ENCODE peak calls at places on chromosomes 6 and 20, in four cellular contexts. O is DND-41, J is GM12878, I is ascending aorta. G is an unnamed sample. For H3K36me3, the result is how much of the 10 kb centered on the place peaks cover.

GRCh38 chr6:5906340-5906670 is 100.4 kb downstream of the NRN1 start:
- DNase-seq in O (no peak), I (no peak), J (no peak), G (no peak)

GRCh38 chr6:9307786-9308185 is 872.4 kb upstream of the SLC35B3 start:
- DNase-seq in J (no peak), I (no peak), O (no peak), G (no peak)

GRCh38 chr6:152356659-152357058 is 280.5 kb downstream of the SYNE1 start:
- DNase-seq in O (peak), J (no peak), I (no peak), G (peak)

GRCh38 chr6:30071081-30071818 is 4.3 kb downstream of the PPP1R11 start:
- DNase-seq in I (no peak), O (no peak), J (no peak), G (no peak)

GRCh38 chr6:2854394-2854982 is 12.8 kb upstream of the SERPINB1 start:
- DNase-seq in I (no peak), J (no peak), O (no peak), G (no peak)

GRCh38 chr20:54510546-54511129 is 35.2 kb downstream of the DOK5 start:
- DNase-seq in J (no peak), O (no peak), I (no peak), G (no peak)

GRCh38 chr6:1463275-1463674 is 73.9 kb downstream of the FOXF2 start:
- DNase-seq in I (no peak), J (no peak), O (no peak), G (no peak)

GRCh38 chr6:147633191-147633590 is 124.7 kb downstream of the SAMD5 start:
- DNase-seq in J (no peak), I (no peak), O (no peak), G (no peak)

GRCh38 chr6:26322645-26323482 is 42.1 kb upstream of the BTN3A2 start:
- DNase-seq in O (peak), J (peak), I (no peak), G (peak)

GRCh38 chr6:161242779-161243693 is 30.8 kb downstream of the AGPAT4 start:
- DNase-seq in J (no peak), I (no peak), O (peak), G (no peak)

GRCh38 chr6:4687989-4688947 is 87.9 kb upstream of the CDYL start:
- DNase-seq in J (no peak), I (no peak), O (no peak), G (no peak)

GRCh38 chr6:157597461-157598312 is 216.7 kb downstream of the ZDHHC14 start:
- DNase-seq in I (no peak), O (peak), J (no peak), G (peak)

GRCh38 chr6:31569861-31570536 is 2.1 kb upstream of the LTA start:
- DNase-seq in J (no peak), I (no peak), O (no peak), G (no peak)

GRCh38 chr6:139291813-139292619 is at the start of gene TXLNB:
- DNase-seq in O (peak), J (peak), I (peak), G (peak)

GRCh38 chr20:57316795-57317201 is 12.8 kb upstream of the SPO11 start:
- DNase-seq in I (no peak), J (no peak), O (no peak), G (no peak)

GRCh38 chr6:5213851-5214507 is 46.8 kb downstream of the LYRM4 start:
- DNase-seq in J (no peak), O (no peak), I (no peak), G (no peak)

GRCh38 chr6:156778615-156779205 is 1.5 kb downstream of the ARID1B start:
- DNase-seq in J (no peak), O (peak), I (peak), G (peak)

DNA sequence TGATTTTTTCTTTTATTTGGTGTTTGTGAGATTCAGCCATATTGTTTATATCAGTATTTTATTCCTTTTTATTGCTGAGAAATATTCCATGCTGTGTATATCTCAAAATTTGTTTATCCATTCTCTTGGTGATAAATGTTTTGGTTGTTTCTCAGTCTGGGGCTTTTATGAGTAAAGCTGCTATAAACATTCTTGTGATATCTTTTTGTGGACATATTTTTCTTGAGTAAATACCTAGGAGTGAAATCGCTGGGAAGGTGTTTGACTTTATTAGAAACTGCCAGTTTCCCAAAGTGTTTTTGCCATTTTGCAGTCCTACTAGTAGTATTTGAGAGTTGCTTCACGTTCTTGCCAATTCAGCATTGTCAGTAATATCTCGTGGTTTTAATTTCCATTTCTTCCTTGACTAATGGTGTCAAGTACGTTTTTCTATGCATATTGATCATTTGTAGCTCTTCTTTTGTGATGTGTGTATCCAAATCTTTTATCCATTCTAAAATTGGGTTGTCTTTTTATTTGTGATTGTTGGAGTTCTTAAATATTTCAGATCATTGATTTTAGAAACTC is 31.1 kb upstream of the DYNLRB1 start:
- DNase-seq in I (no peak), O (no peak), J (no peak), G (no peak)
- H3K36me3 ChIP-seq in I (half or more), O (half or more), J (under half), G (under half)

DNA sequence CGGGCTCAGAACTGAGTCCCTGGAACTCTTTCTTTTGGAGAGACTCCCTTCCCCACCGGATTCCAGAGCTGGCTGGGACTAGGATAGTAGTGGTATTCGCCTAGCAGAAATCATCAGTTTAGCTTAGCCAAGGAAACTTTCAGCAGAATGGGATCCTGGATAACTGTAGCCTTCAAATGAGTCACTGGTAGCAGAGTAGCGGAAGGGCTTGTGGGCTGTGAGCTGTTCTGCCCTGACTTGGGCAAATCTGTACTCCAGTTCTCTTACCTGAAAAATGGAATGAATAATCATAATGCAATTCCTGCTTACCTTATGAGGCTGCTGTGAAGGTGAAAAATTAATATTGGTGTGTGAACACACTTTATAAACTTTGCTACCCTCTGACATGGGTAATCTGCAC is 244.3 kb upstream of the CHD6 start:
- DNase-seq in O (no peak), J (no peak), I (no peak), G (no peak)
- H3K36me3 ChIP-seq in O (under half), J (under half), I (under half), G (under half)

GRCh38 chr20:58678806-58679205 is 13.8 kb upstream of the NPEPL1 start:
- DNase-seq in J (no peak), O (no peak), I (no peak), G (no peak)
- H3K36me3 ChIP-seq in J (under half), O (half or more), I (half or more), G (under half)

GRCh38 chr6:52503853-52504777 is 72.7 kb downstream of the TRAM2 start:
- DNase-seq in J (no peak), O (no peak), I (peak), G (no peak)
- H3K36me3 ChIP-seq in J (under half), O (half or more), I (under half), G (under half)

GRCh38 chr20:62318411-62319345 is 15.9 kb downstream of the ADRM1 start:
- DNase-seq in O (no peak), J (no peak), I (no peak), G (no peak)
- H3K36me3 ChIP-seq in O (under half), J (under half), I (half or more), G (under half)

G was measured in GM06990.